ENCODE peak calls at places on chromosomes 7 and 10, in eight cellular contexts. R is T-helper 17 cell; D is HS-27A; S is fibroblast of the conjunctiva; T is stimulated activated CD4-positive, alpha-beta T cell treated with anti-CD3 and anti-CD28 coated beads, Interleukin-2, amount 100 ng/mL, for 48 hours; K is ELF-1; L is Daoy; E is colonic mucosa. V is an unnamed sample.

GRCh38 chr7:111091623-111092370 is 870 bp downstream of the LRRN3 start:
- DNase-seq in R (no peak), D (no peak), S (no peak), T (no peak), K (no peak), L (peak; percentile 45), E (no peak), V (no peak)

GRCh38 chr7:75992083-75992755 is 2.2 kb downstream of the TMEM120A start:
- DNase-seq in R (no peak), D (no peak), S (no peak), T (no peak), K (no peak), L (no peak), E (no peak), V (no peak)

GRCh38 chr10:98404571-98405396 is 10.2 kb downstream of the PYROXD2 start:
- DNase-seq in R (no peak), D (no peak), S (peak; percentile 50), T (no peak), K (no peak), L (peak; percentile 61), E (no peak), V (no peak)

GRCh38 chr10:13299437-13300287 is at the start of gene PHYH:
- DNase-seq in R (peak; percentile 78), D (peak; percentile 22), S (peak; percentile 76), T (peak; percentile 69), K (peak; percentile 84), L (peak; percentile 85), E (peak; percentile 93), V (peak; percentile 33)

GRCh38 chr7:16791071-16791470 is 13.7 kb downstream of the AGR2 start:
- DNase-seq in R (no peak), D (no peak), S (no peak), T (no peak), K (no peak), L (no peak), E (no peak), V (no peak)

GRCh38 chr10:133489816-133490588 is 36.3 kb downstream of the SCART1 start:
- DNase-seq in R (no peak), D (no peak), S (no peak), T (no peak), K (no peak), L (no peak), E (no peak), V (no peak)

GRCh38 chr7:79132844-79133451 is 320.5 kb downstream of the MAGI2 start:
- DNase-seq in R (no peak), D (no peak), S (no peak), T (no peak), K (no peak), L (no peak), E (no peak), V (no peak)

GRCh38 chr7:23514755-23515154 is 17.0 kb downstream of the TRA2A start:
- DNase-seq in R (no peak), D (no peak), S (no peak), T (no peak), K (no peak), L (no peak), E (no peak), V (no peak)

GRCh38 chr10:27192284-27192683 is 37.1 kb downstream of the MASTL start:
- DNase-seq in R (no peak), D (peak; percentile 63), S (peak; percentile 74), T (no peak), K (no peak), L (peak; percentile 91), E (no peak), V (peak; percentile 63)

GRCh38 chr10:25405871-25406270 is 231.1 kb downstream of the GPR158 start:
- DNase-seq in R (no peak), D (no peak), S (no peak), T (no peak), K (no peak), L (peak; percentile 53), E (no peak), V (no peak)

GRCh38 chr7:151754688-151755130 is 122.2 kb downstream of the PRKAG2 start:
- DNase-seq in R (no peak), D (no peak), S (no peak), T (no peak), K (no peak), L (no peak), E (no peak), V (no peak)

GRCh38 chr7:857661-858060 is 18.7 kb upstream of the GET4 start:
- DNase-seq in R (no peak), D (no peak), S (no peak), T (no peak), K (no peak), L (no peak), E (no peak), V (no peak)

GRCh38 chr10:61271127-61271780 is 181.9 kb downstream of the TMEM26 start:
- DNase-seq in R (no peak), D (peak; percentile 5), S (peak; percentile 73), T (no peak), K (no peak), L (peak; percentile 39), E (no peak), V (peak; percentile 37)

GRCh38 chr10:110105873-110106272 is 98.1 kb downstream of the ADD3 start:
- DNase-seq in R (no peak), D (no peak), S (no peak), T (no peak), K (no peak), L (no peak), E (no peak), V (no peak)

GRCh38 chr10:118805146-118805545 is 50.4 kb upstream of the CACUL1 start:
- DNase-seq in R (no peak), D (no peak), S (no peak), T (no peak), K (no peak), L (no peak), E (no peak), V (no peak)

GRCh38 chr7:19117081-19117869 is at the start of gene TWIST1:
- DNase-seq in R (no peak), D (no peak), S (peak; percentile 98), T (no peak), K (peak; percentile 80), L (peak; percentile 94), E (peak; percentile 22), V (peak; percentile 86)

GRCh38 chr10:70052462-70053211 is at the start of gene MACROH2A2:
- DNase-seq in R (no peak), D (no peak), S (peak; percentile 43), T (peak; percentile 21), K (peak; percentile 90), L (peak; percentile 78), E (peak; percentile 76), V (no peak)

GRCh38 chr10:71766717-71767419 is 6.5 kb downstream of the VSIR start:
- DNase-seq in R (no peak), D (peak; percentile 83), S (peak; percentile 91), T (no peak), K (peak; percentile 87), L (peak; percentile 87), E (peak; percentile 96), V (peak; percentile 86)

GRCh38 chr7:1940402-1940786 is 270.3 kb downstream of the ELFN1 start:
- DNase-seq in R (peak; percentile 85), D (no peak), S (no peak), T (peak; percentile 74), K (no peak), L (peak; percentile 97), E (peak; percentile 62), V (no peak)

GRCh38 chr7:155190608-155191536 is 106.8 kb upstream of the INSIG1 start:
- DNase-seq in R (peak; percentile 56), D (no peak), S (no peak), T (peak; percentile 79), K (peak; percentile 75), L (peak; percentile 55), E (peak; percentile 51), V (no peak)

GRCh38 chr10:59865101-59865500 is 41.3 kb downstream of the CCDC6 start:
- DNase-seq in R (no peak), D (no peak), S (peak; percentile 9), T (no peak), K (peak; percentile 52), L (peak; percentile 13), E (peak; percentile 74), V (no peak)

GRCh38 chr7:24291271-24291670 is 7.3 kb downstream of the NPY start:
- DNase-seq in R (no peak), D (no peak), S (no peak), T (no peak), K (no peak), L (no peak), E (no peak), V (no peak)

GRCh38 chr7:129144095-129144833 is at the start of gene TSPAN33:
- DNase-seq in R (peak; percentile 27), D (no peak), S (peak; percentile 10), T (peak; percentile 50), K (peak; percentile 88), L (peak; percentile 94), E (peak; percentile 87), V (no peak)

GRCh38 chr7:100489824-100490223 is 6.1 kb downstream of the NYAP1 start:
- DNase-seq in R (no peak), D (no peak), S (peak; percentile 97), T (no peak), K (peak; percentile 96), L (peak; percentile 95), E (peak; percentile 76), V (peak; percentile 94)

GRCh38 chr7:155020996-155021395 is 18.1 kb upstream of the PAXIP1 start:
- DNase-seq in R (no peak), D (no peak), S (no peak), T (no peak), K (no peak), L (peak; percentile 11), E (no peak), V (no peak)

GRCh38 chr7:30789334-30789711 is 18.1 kb downstream of the MINDY4 start:
- DNase-seq in R (no peak), D (no peak), S (peak; percentile 83), T (no peak), K (no peak), L (peak; percentile 76), E (no peak), V (no peak)

GRCh38 chr10:89332092-89332633 is 4.4 kb downstream of the IFIT3 start:
- DNase-seq in R (no peak), D (no peak), S (no peak), T (peak; percentile 1), K (no peak), L (peak; percentile 60), E (peak; percentile 45), V (no peak)

GRCh38 chr10:114115661-114116060 is 58.3 kb downstream of the CCDC186 start:
- DNase-seq in R (no peak), D (no peak), S (no peak), T (no peak), K (no peak), L (no peak), E (no peak), V (no peak)

GRCh38 chr7:143345428-143345900 is 17.0 kb downstream of the FAM131B start:
- DNase-seq in R (peak; percentile 54), D (no peak), S (peak; percentile 6), T (peak; percentile 61), K (peak; percentile 92), L (peak; percentile 74), E (peak; percentile 64), V (no peak)

GRCh38 chr7:108147031-108147563 is 16.9 kb upstream of the LAMB4 start:
- DNase-seq in R (no peak), D (no peak), S (no peak), T (no peak), K (peak; percentile 34), L (no peak), E (no peak), V (no peak)

GRCh38 chr7:18437086-18437485 is 58.5 kb upstream of the HDAC9 start:
- DNase-seq in R (no peak), D (no peak), S (peak; percentile 10), T (no peak), K (no peak), L (no peak), E (no peak), V (peak; percentile 41)

GRCh38 chr7:94375167-94375566 is 19.5 kb upstream of the COL1A2 start:
- DNase-seq in R (no peak), D (peak; percentile 52), S (peak; percentile 97), T (no peak), K (peak; percentile 55), L (peak; percentile 56), E (no peak), V (peak; percentile 94)

GRCh38 chr7:90597527-90597871 is 1.4 kb downstream of the CDK14 start:
- DNase-seq in R (no peak), D (no peak), S (no peak), T (no peak), K (no peak), L (no peak), E (no peak), V (no peak)

GRCh38 chr10:92990615-92991014 is 70.0 kb upstream of the CYP26C1 start:
- DNase-seq in R (no peak), D (no peak), S (no peak), T (no peak), K (no peak), L (no peak), E (no peak), V (no peak)